ENCODE peak calls at places on chromosomes 13 and 19, in five cellular contexts. E is heart right ventricle, G is AG04450, N is left lung, P is neural progenitor cell. O is an unnamed sample. For H3K9me3, the result is how much of the 10 kb centered on the place peaks cover.

GRCh38 chr19:14002571-14003278 is 3.4 kb downstream of the RFX1 start:
- DNase-seq in P (no peak), E (no peak), N (peak), G (no peak), O (no peak)

GRCh38 chr19:53002479-53002878 is 11.2 kb upstream of the ERVV-1 start:
- DNase-seq in N (no peak), E (no peak), P (peak), G (no peak), O (no peak)

GRCh38 chr13:41916173-41916954 is 44.5 kb downstream of the VWA8 start:
- DNase-seq in G (peak), N (no peak), P (no peak), E (no peak), O (no peak)

GRCh38 chr19:38369584-38369983 is 4.8 kb upstream of the PSMD8 start:
- DNase-seq in E (no peak), P (no peak), G (no peak), N (no peak), O (no peak)

GRCh38 chr13:46578590-46578975 is 25.6 kb downstream of the LRCH1 start:
- DNase-seq in N (no peak), G (no peak), E (no peak), P (no peak), O (no peak)

GRCh38 chr13:83880275-83881027 is 1.8 kb downstream of the SLITRK1 start:
- DNase-seq in N (no peak), E (no peak), G (no peak), P (peak), O (no peak)

GRCh38 chr19:920051-920857 is 3.1 kb downstream of the KISS1R start:
- DNase-seq in G (no peak), E (no peak), P (peak), N (no peak), O (peak)

GRCh38 chr13:37068962-37069361 is 9.5 kb upstream of the SUPT20H start:
- DNase-seq in E (no peak), G (no peak), N (no peak), P (no peak), O (no peak)

GRCh38 chr13:52786747-52787146 is 47.1 kb upstream of the CNMD start:
- DNase-seq in N (no peak), G (no peak), E (no peak), P (no peak), O (no peak)

GRCh38 chr13:87810920-87811344 is 139.8 kb downstream of the SLITRK5 start:
- DNase-seq in E (no peak), G (no peak), N (peak), P (no peak), O (no peak)

GRCh38 chr13:95509521-95510315 is 42.8 kb upstream of the CLDN10 start:
- DNase-seq in N (no peak), P (no peak), E (no peak), G (no peak), O (no peak)

GRCh38 chr19:44212865-44213346 is 574 bp downstream of the ZNF227 start:
- DNase-seq in N (no peak), E (no peak), G (no peak), P (peak), O (no peak)

GRCh38 chr19:28493881-28494280 is 719.1 kb downstream of the UQCRFS1 start:
- DNase-seq in E (no peak), G (no peak), P (peak), N (no peak), O (no peak)

GRCh38 chr13:38384171-38384570 is 34.5 kb downstream of the UFM1 start:
- DNase-seq in N (no peak), P (no peak), E (no peak), G (no peak), O (no peak)

GRCh38 chr13:113771709-113772331 is 12.8 kb downstream of the TMEM255B start:
- DNase-seq in P (no peak), N (no peak), E (no peak), G (no peak), O (no peak)

GRCh38 chr19:8459520-8460260 is 14.9 kb downstream of the HNRNPM start:
- DNase-seq in G (peak), P (no peak), E (no peak), N (no peak), O (no peak)

GRCh38 chr19:30596268-30596667 is 224.1 kb downstream of the ZNF536 start:
- DNase-seq in P (no peak), N (no peak), E (no peak), G (no peak), O (no peak)

GRCh38 chr13:21595546-21595822 is 8.5 kb downstream of the MICU2 start:
- DNase-seq in N (no peak), P (no peak), E (no peak), G (no peak), O (no peak)

GRCh38 chr19:13208131-13208963 is 58.1 kb downstream of the IER2 start:
- DNase-seq in G (peak), N (peak), E (no peak), P (peak), O (no peak)

GRCh38 chr13:47136659-47136975 is 239.8 kb upstream of the HTR2A start:
- DNase-seq in E (no peak), N (no peak), P (no peak), G (no peak), O (no peak)

GRCh38 chr19:10625003-10625761 is at the start of gene SLC44A2:
- DNase-seq in P (peak), E (peak), G (no peak), N (peak), O (no peak)

GRCh38 chr19:5334366-5334739 is 6.3 kb downstream of the PTPRS start:
- DNase-seq in N (no peak), E (no peak), P (no peak), G (no peak), O (no peak)

GRCh38 chr19:19823916-19824315 is 2.4 kb upstream of the ZNF506 start:
- DNase-seq in P (no peak), N (no peak), G (no peak), E (no peak), O (no peak)

GRCh38 chr13:25905411-25906010 is 146.3 kb downstream of the SHISA2 start:
- DNase-seq in G (no peak), E (no peak), N (no peak), P (no peak), O (no peak)

GRCh38 chr13:50766043-50766442 is 77.4 kb downstream of the DLEU7 start:
- DNase-seq in G (no peak), N (no peak), P (no peak), E (no peak), O (no peak)

GRCh38 chr19:33254245-33254824 is 28.7 kb upstream of the SLC7A10 start:
- DNase-seq in N (peak), E (no peak), G (no peak), P (no peak), O (no peak)

GRCh38 chr19:11446652-11447301 is 11.3 kb downstream of the PRKCSH start:
- DNase-seq in G (no peak), E (peak), N (peak), P (peak), O (peak)

GRCh38 chr13:37385248-37385647 is 213.3 kb downstream of the POSTN start:
- DNase-seq in G (no peak), N (no peak), P (peak), E (no peak), O (no peak)

GRCh38 chr13:72652681-72653080 is 74.7 kb downstream of the MZT1 start:
- DNase-seq in G (no peak), P (no peak), N (no peak), E (no peak), O (no peak)

GRCh38 chr13:75637101-75637774 is 1.1 kb downstream of the LMO7 start:
- DNase-seq in N (no peak), G (no peak), E (no peak), P (no peak), O (no peak)

GRCh38 chr13:73939071-73939380 is 195.2 kb downstream of the KLF12 start:
- DNase-seq in G (no peak), P (no peak), E (no peak), N (no peak), O (no peak)

GRCh38 chr13:48235100-48235813 is 2.3 kb downstream of the ITM2B start:
- DNase-seq in N (no peak), E (no peak), P (peak), G (no peak), O (no peak)

GRCh38 chr19:3881272-3882040 is 971 bp downstream of the ATCAY start:
- DNase-seq in G (no peak), N (no peak), P (peak), E (no peak), O (no peak)

GRCh38 chr13:28324181-28324789 is 170.6 kb downstream of the FLT1 start:
- DNase-seq in E (no peak), G (no peak), P (peak), N (no peak), O (peak)

GRCh38 chr19:48841047-48841446 is 4.8 kb upstream of the HSD17B14 start:
- DNase-seq in E (no peak), P (no peak), N (peak), G (no peak), O (no peak)
- H3K27ac ChIP-seq in E (no peak), P (no peak), N (no peak), G (no peak), O (no peak)

DNA sequence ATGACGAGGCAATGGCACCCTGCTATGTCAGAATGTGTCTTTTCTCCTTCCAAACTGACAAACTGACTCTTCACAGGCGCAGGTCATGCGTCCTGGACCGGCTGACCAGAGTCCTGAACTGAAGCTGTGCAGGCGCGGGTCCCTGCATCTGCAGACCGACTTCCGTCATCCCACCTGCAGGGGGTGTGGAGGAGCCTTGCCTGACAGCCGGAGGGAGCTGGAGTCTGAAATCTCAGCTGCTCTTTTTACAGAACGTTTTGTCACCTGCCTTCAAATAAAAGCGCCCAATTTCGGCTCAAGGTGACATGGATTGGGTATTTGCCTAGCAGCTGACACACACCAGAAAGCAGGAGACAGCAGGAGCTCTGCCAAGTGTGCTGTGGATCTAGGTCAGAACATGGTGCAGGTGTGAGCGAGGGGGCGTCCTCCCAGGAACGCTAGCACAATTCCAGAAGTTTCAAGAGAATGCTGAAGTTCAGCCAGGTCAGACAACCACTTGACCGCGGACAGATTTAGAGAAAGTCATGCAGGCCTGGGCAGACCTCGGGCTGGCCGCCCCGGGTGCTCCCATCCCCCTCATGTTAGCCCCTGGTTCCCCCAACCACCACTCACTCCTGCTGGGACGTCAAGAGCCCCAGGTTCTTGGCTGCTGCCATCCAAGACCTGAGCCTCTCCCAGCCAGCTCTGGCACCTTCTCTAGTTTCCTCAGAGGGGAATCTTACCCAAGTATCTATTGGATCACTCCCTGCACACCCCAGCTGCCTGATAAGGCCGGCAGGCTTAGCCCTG is 32.8 kb downstream of the ELL start:
- DNase-seq in N (no peak), P (peak), G (no peak), E (peak), O (no peak)
- TF ChIP-seq CTCF in N (no peak), P (peak), G (peak), E (peak), O (no peak)

DNA sequence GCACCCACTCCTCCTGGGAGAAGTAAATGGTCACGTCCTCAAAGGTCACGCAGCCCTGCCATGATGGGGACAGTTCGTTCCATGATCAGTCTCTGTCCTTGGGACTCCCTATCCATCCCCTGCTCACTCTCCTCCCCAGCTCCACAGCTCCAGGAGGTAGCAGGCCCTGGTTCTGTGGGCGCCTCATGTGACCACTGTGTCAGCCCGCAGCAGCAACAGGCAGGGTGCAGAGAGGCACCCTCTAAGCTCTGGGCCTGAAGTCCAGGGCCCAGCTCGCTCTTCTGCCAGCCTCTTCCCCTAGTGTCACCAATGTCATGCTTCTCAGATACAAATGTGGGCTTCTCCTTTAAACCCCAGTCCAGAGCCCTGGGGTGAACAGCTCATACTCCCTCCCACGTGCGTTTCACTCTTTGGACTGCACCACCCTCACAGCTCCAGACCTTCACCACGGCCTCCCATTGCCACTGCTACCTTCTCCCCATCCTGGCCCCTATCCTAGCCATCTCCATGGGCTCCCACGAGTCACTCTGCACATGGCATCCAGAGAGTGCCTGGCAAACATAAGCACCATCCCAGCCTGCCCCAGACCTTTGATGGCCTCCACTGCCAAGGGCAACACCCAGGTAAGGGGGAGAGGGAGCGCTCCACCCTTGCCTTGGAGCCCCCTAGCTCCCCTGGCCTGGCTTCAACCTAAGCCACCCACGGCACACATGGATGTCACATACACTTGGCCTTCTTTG is 2.9 kb downstream of the ZNF792 start:
- DNase-seq in E (no peak), G (no peak), N (no peak), P (no peak), O (no peak)
- H3K9me3 ChIP-seq in E (under half), G (half or more), N (half or more), P (under half), O (half or more)

GRCh38 chr13:99172951-99173350 is 27.7 kb upstream of the UBAC2 start:
- DNase-seq in P (no peak), N (no peak), G (no peak), E (no peak), O (no peak)
- H3K27ac ChIP-seq in P (no peak), N (no peak), G (no peak), E (no peak), O (no peak)

GRCh38 chr13:44030615-44031014 is 150.9 kb downstream of the LACC1 start:
- DNase-seq in N (no peak), G (no peak), E (no peak), P (no peak), O (no peak)

GRCh38 chr13:44032801-44033200 is 153.1 kb downstream of the LACC1 start:
- DNase-seq in G (no peak), P (no peak), E (no peak), N (no peak), O (no peak)

GRCh38 chr13:44035400-44035799 is 155.7 kb downstream of the LACC1 start:
- DNase-seq in P (no peak), G (no peak), E (no peak), N (no peak), O (no peak)

GRCh38 chr13:44026194-44026593 is 146.5 kb downstream of the LACC1 start:
- DNase-seq in N (no peak), P (no peak), G (no peak), E (no peak), O (no peak)

DNA sequence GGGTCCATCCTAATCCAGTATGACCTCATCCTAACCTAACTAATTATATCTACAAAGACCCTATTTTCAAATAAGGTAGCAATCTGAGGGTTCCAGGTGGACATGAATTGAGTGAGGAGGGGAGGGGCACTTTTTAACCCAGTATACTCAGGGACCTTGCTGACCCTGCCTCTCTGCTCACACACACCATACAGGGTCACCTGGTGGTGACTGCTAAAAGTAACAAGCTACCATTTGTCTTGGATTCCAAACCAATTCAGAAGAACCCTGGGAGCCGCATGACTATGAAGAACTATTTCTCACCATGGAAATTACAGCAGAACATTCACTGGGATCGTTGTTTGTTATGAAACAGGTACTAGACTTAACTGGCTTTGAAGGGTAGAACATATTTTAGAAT is 151.9 kb downstream of the LACC1 start:
- DNase-seq in N (no peak), E (no peak), G (no peak), P (no peak), O (no peak)
- TF ChIP-seq CTCF in N (no peak), E (no peak), G (no peak), P (no peak), O (no peak)

DNA sequence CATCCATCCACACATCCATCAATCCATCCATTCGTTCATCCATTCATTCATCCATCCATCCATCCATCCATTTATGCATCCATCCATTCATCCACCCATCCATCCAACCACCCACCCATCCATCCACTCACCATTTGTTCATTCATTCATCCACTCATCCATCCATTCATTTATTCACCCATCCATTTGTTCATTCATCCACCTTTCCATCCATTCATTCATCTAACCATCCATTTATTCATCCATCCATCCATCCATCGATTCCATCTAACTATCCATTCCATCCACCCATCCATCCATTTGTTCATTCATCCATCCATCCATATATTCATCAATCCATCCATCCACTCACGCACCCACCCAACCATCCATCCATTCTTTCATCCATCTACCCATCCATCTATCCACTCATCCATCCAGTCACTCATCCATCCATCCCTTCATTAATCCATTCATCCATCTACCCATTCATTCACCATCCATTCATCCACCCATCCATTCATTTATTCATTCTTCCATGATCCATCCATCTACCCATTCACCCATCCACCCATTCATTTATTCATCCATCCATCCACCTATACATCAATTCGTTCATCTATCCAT is 225.0 kb downstream of the TUBA3C start:
- DNase-seq in N (no peak), E (no peak), G (no peak), P (no peak), O (no peak)
- H3K9me3 ChIP-seq in N (half or more), E (under half), G (half or more), P (under half), O (under half)

GRCh38 chr19:16460454-16460853 is 11.3 kb downstream of the EPS15L1 start:
- DNase-seq in N (no peak), G (no peak), P (no peak), E (no peak), O (no peak)
- H3K27ac ChIP-seq in N (no peak), G (no peak), P (no peak), E (peak), O (no peak)

GRCh38 chr13:66952507-66952906 is 277.6 kb downstream of the PCDH9 start:
- DNase-seq in G (no peak), E (no peak), N (no peak), P (no peak), O (no peak)
- TF ChIP-seq CTCF in G (no peak), E (no peak), N (no peak), P (no peak), O (no peak)

O was measured in CD4-positive, alpha-beta T cell.